ENCODE peak calls at places on chromosome 9, in four cellular contexts. One of them, this sample, is unnamed.

GRCh38 chr9:35820076-35820475 is 5.2 kb upstream of the HINT2 start:
- DNase-seq in dorsolateral prefrontal cortex: no peak
- DNase-seq in mammary epithelial cell: peak
- DNase-seq in ureter: no peak
- DNase-seq in this sample: no peak

GRCh38 chr9:114400219-114400618 is 12.4 kb upstream of the AKNA start:
- DNase-seq in dorsolateral prefrontal cortex: no peak
- DNase-seq in mammary epithelial cell: peak
- DNase-seq in ureter: no peak
- DNase-seq in this sample: no peak

GRCh38 chr9:214488-215448 is at the start of gene DOCK8:
- DNase-seq in ureter: peak
- DNase-seq in mammary epithelial cell: peak
- DNase-seq in dorsolateral prefrontal cortex: no peak
- DNase-seq in this sample: peak

GRCh38 chr9:93288341-93288740 is 104.4 kb downstream of the WNK2 start:
- DNase-seq in dorsolateral prefrontal cortex: no peak
- DNase-seq in mammary epithelial cell: no peak
- DNase-seq in ureter: no peak
- DNase-seq in this sample: peak

GRCh38 chr9:79189511-79189924 is 382.2 kb upstream of the TLE4 start:
- DNase-seq in mammary epithelial cell: peak
- DNase-seq in dorsolateral prefrontal cortex: no peak
- DNase-seq in ureter: no peak
- DNase-seq in this sample: no peak

GRCh38 chr9:34185778-34186551 is 7.1 kb downstream of the UBAP1 start:
- DNase-seq in mammary epithelial cell: peak
- DNase-seq in ureter: peak
- DNase-seq in dorsolateral prefrontal cortex: no peak
- DNase-seq in this sample: peak

GRCh38 chr9:70012569-70012968 is 31.1 kb upstream of the MAMDC2 start:
- DNase-seq in mammary epithelial cell: no peak
- DNase-seq in ureter: no peak
- DNase-seq in dorsolateral prefrontal cortex: no peak
- DNase-seq in this sample: no peak

GRCh38 chr9:124694394-124695279 is 76.5 kb downstream of the NR6A1 start:
- DNase-seq in mammary epithelial cell: no peak
- DNase-seq in dorsolateral prefrontal cortex: no peak
- DNase-seq in ureter: no peak
- DNase-seq in this sample: no peak

GRCh38 chr9:124018731-124019697 is 7.4 kb downstream of the LHX2 start:
- DNase-seq in ureter: no peak
- DNase-seq in dorsolateral prefrontal cortex: no peak
- DNase-seq in mammary epithelial cell: no peak
- DNase-seq in this sample: no peak

This sample was measured in stomach.